ENCODE peak calls at places on chromosomes 12 and 14, in ten cellular contexts. V, S, Y, O, K, W, R, L, F and G are unnamed samples. For H3K27me3, the result is how much of the 10 kb centered on the place peaks cover.

GRCh38 chr14:54364555-54365415 is 32.0 kb upstream of the CDKN3 start:
- DNase-seq in V (no peak), S (peak), Y (no peak), O (no peak), K (no peak), W (no peak), R (no peak), L (peak), F (no peak), G (peak)

GRCh38 chr12:101243616-101244015 is 33.6 kb upstream of the SLC5A8 start:
- DNase-seq in V (no peak), S (no peak), Y (no peak), O (no peak), K (no peak), W (no peak), R (no peak), L (no peak), F (no peak), G (no peak)

GRCh38 chr14:96105089-96105920 is 66.1 kb downstream of the C14orf132 start:
- DNase-seq in V (peak), S (peak), Y (no peak), O (no peak), K (peak), W (no peak), R (no peak), L (no peak), F (no peak), G (peak)

GRCh38 chr12:77940566-77940965 is 109.9 kb downstream of the NAV3 start:
- DNase-seq in V (no peak), S (no peak), Y (no peak), O (no peak), K (no peak), W (no peak), R (no peak), L (no peak), F (no peak), G (peak)

GRCh38 chr14:94345344-94346072 is 22.4 kb upstream of the SERPINA6 start:
- DNase-seq in V (no peak), S (no peak), Y (no peak), O (no peak), K (no peak), W (no peak), R (no peak), L (no peak), F (no peak), G (peak)

GRCh38 chr12:103840881-103841689 is at the start of gene NT5DC3:
- DNase-seq in V (peak), S (peak), Y (peak), O (peak), K (peak), W (peak), R (peak), L (peak), F (peak), G (peak)

GRCh38 chr14:81252278-81252677 is 31.5 kb upstream of the GTF2A1 start:
- DNase-seq in V (no peak), S (no peak), Y (no peak), O (peak), K (no peak), W (no peak), R (no peak), L (no peak), F (no peak), G (no peak)

GRCh38 chr12:68121143-68121542 is 38.4 kb downstream of the IFNG start:
- DNase-seq in V (no peak), S (no peak), Y (peak), O (no peak), K (no peak), W (no peak), R (no peak), L (no peak), F (no peak), G (no peak)

GRCh38 chr12:107320929-107321618 is 227.7 kb upstream of the CRY1 start:
- DNase-seq in V (no peak), S (no peak), Y (peak), O (peak), K (no peak), W (peak), R (peak), L (peak), F (peak), G (peak)

GRCh38 chr12:25422241-25422640 is 130.8 kb downstream of the LMNTD1 start:
- DNase-seq in V (no peak), S (no peak), Y (no peak), O (no peak), K (no peak), W (no peak), R (no peak), L (no peak), F (no peak), G (peak)

GRCh38 chr12:11958216-11959091 is 112.3 kb upstream of the BCL2L14 start:
- DNase-seq in V (no peak), S (no peak), Y (peak), O (no peak), K (no peak), W (no peak), R (no peak), L (peak), F (no peak), G (peak)

GRCh38 chr12:65798903-65799302 is 25.4 kb upstream of the HMGA2 start:
- DNase-seq in V (no peak), S (no peak), Y (no peak), O (peak), K (no peak), W (no peak), R (no peak), L (no peak), F (no peak), G (no peak)

GRCh38 chr14:58899317-58899713 is 261.6 kb downstream of the DACT1 start:
- DNase-seq in V (no peak), S (no peak), Y (no peak), O (no peak), K (no peak), W (no peak), R (no peak), L (no peak), F (no peak), G (peak)

GRCh38 chr14:100140452-100141132 is 18.9 kb downstream of the DEGS2 start:
- DNase-seq in V (peak), S (no peak), Y (no peak), O (peak), K (no peak), W (no peak), R (no peak), L (no peak), F (no peak), G (no peak)

GRCh38 chr14:68729556-68729955 is 63.3 kb downstream of the ZFP36L1 start:
- DNase-seq in V (no peak), S (no peak), Y (no peak), O (no peak), K (no peak), W (no peak), R (no peak), L (no peak), F (no peak), G (no peak)

GRCh38 chr12:3841783-3842182 is 31.4 kb downstream of the PARP11 start:
- DNase-seq in V (no peak), S (no peak), Y (no peak), O (no peak), K (no peak), W (no peak), R (no peak), L (no peak), F (no peak), G (no peak)

GRCh38 chr12:15494329-15495046 is 172.2 kb downstream of the PTPRO start:
- DNase-seq in V (no peak), S (no peak), Y (no peak), O (no peak), K (no peak), W (no peak), R (no peak), L (no peak), F (no peak), G (no peak)

GRCh38 chr12:107448198-107448597 is 237.4 kb upstream of the PWP1 start:
- DNase-seq in V (peak), S (no peak), Y (no peak), O (peak), K (no peak), W (no peak), R (no peak), L (no peak), F (no peak), G (peak)

GRCh38 chr12:109714141-109714912 is 702 bp downstream of the FAM222A start:
- DNase-seq in V (peak), S (peak), Y (peak), O (peak), K (peak), W (peak), R (peak), L (no peak), F (no peak), G (peak)

GRCh38 chr14:21096889-21097615 is 1.4 kb downstream of the ZNF219 start:
- DNase-seq in V (no peak), S (no peak), Y (no peak), O (peak), K (no peak), W (peak), R (no peak), L (no peak), F (no peak), G (no peak)

GRCh38 chr12:28024231-28024995 is 51.9 kb upstream of the PTHLH start:
- DNase-seq in V (no peak), S (no peak), Y (no peak), O (no peak), K (no peak), W (no peak), R (no peak), L (no peak), F (no peak), G (peak)

GRCh38 chr12:113142173-113142885 is 6.8 kb upstream of the RASAL1 start:
- DNase-seq in V (no peak), S (peak), Y (no peak), O (no peak), K (no peak), W (no peak), R (no peak), L (no peak), F (peak), G (no peak)

GRCh38 chr12:15131462-15131861 is 89.8 kb downstream of the RERG start:
- DNase-seq in V (no peak), S (peak), Y (no peak), O (no peak), K (no peak), W (no peak), R (no peak), L (no peak), F (no peak), G (peak)

GRCh38 chr12:77608157-77608755 is 222.4 kb upstream of the NAV3 start:
- DNase-seq in V (no peak), S (no peak), Y (no peak), O (no peak), K (no peak), W (no peak), R (no peak), L (no peak), F (no peak), G (no peak)

GRCh38 chr12:42631507-42631906 is 42.0 kb upstream of the PRICKLE1 start:
- DNase-seq in V (no peak), S (no peak), Y (no peak), O (no peak), K (no peak), W (no peak), R (no peak), L (no peak), F (no peak), G (peak)

GRCh38 chr12:5043589-5044419 is at the start of gene KCNA5:
- DNase-seq in V (no peak), S (peak), Y (no peak), O (peak), K (peak), W (no peak), R (no peak), L (no peak), F (peak), G (no peak)
- H3K27me3 ChIP-seq in V (under half), S (under half), Y (under half), O (half or more), K (under half), W (under half), R (under half), L (half or more), F (under half), G (half or more)

GRCh38 chr14:33568935-33569579 is 381.8 kb downstream of the EGLN3 start:
- DNase-seq in V (no peak), S (no peak), Y (no peak), O (no peak), K (no peak), W (no peak), R (no peak), L (no peak), F (no peak), G (peak)
- H3K27ac ChIP-seq in V (no peak), S (no peak), Y (no peak), O (no peak), K (no peak), W (no peak), R (no peak), L (no peak), F (no peak), G (no peak)

GRCh38 chr12:30200864-30201263 is 417.1 kb upstream of the TMTC1 start:
- DNase-seq in V (no peak), S (no peak), Y (no peak), O (peak), K (no peak), W (no peak), R (no peak), L (no peak), F (no peak), G (peak)
- H3K27me3 ChIP-seq in V (under half), S (under half), Y (under half), O (under half), K (under half), W (under half), R (under half), L (under half), F (under half), G (under half)

GRCh38 chr12:122185079-122185478 is 2.2 kb downstream of the LRRC43 start:
- DNase-seq in V (no peak), S (no peak), Y (no peak), O (no peak), K (no peak), W (no peak), R (no peak), L (no peak), F (no peak), G (no peak)

GRCh38 chr12:122185494-122186082 is 2.7 kb downstream of the LRRC43 start:
- DNase-seq in V (no peak), S (no peak), Y (no peak), O (no peak), K (no peak), W (no peak), R (no peak), L (no peak), F (no peak), G (no peak)

GRCh38 chr12:122183588-122183940 is 641 bp downstream of the LRRC43 start:
- DNase-seq in V (no peak), S (no peak), Y (no peak), O (peak), K (no peak), W (no peak), R (no peak), L (no peak), F (no peak), G (no peak)

GRCh38 chr12:122184522-122184921 is 1.6 kb downstream of the LRRC43 start:
- DNase-seq in V (no peak), S (no peak), Y (no peak), O (no peak), K (no peak), W (no peak), R (no peak), L (no peak), F (no peak), G (no peak)

GRCh38 chr12:122182887-122183587 is at the start of gene LRRC43:
- DNase-seq in V (peak), S (no peak), Y (peak), O (peak), K (no peak), W (no peak), R (no peak), L (no peak), F (no peak), G (peak)
- H3K27ac ChIP-seq in V (no peak), S (no peak), Y (no peak), O (no peak), K (no peak), W (no peak), R (no peak), L (no peak), F (no peak), G (no peak)

GRCh38 chr12:115079760-115080159 is 395.8 kb upstream of the TBX3 start:
- DNase-seq in V (no peak), S (no peak), Y (no peak), O (no peak), K (no peak), W (no peak), R (no peak), L (no peak), F (no peak), G (no peak)
- H3K27me3 ChIP-seq in V (under half), S (under half), Y (under half), O (under half), K (under half), W (under half), R (under half), L (under half), F (under half), G (under half)